ENCODE peak calls at places on chromosome 22, in six cellular contexts. O is heart left ventricle, T is K562, N is suprapubic skin, J is endothelial cell of umbilical vein, H is prostate gland. Z is an unnamed sample. For H3K4me1, the result is how much of the 10 kb centered on the place peaks cover.

GRCh38 chr22:43505896-43506295 is 94.1 kb downstream of the MPPED1 start:
- DNase-seq in O (no peak), T (no peak), N (no peak), J (no peak), H (no peak), Z (no peak)

GRCh38 chr22:32661296-32661695 is 140.2 kb upstream of the TIMP3 start:
- DNase-seq in O (peak), T (no peak), N (peak), J (no peak), H (no peak), Z (no peak)

GRCh38 chr22:49491221-49491635 is 336.4 kb downstream of the BRD1 start:
- DNase-seq in O (no peak), T (no peak), N (no peak), J (no peak), H (no peak), Z (no peak)

GRCh38 chr22:49281467-49282340 is 546.0 kb downstream of the BRD1 start:
- DNase-seq in O (no peak), T (no peak), N (no peak), J (no peak), H (no peak), Z (no peak)

GRCh38 chr22:29879738-29880137 is 3.2 kb upstream of the MTMR3 start:
- DNase-seq in O (no peak), T (peak), N (no peak), J (no peak), H (no peak), Z (peak)

GRCh38 chr22:29753808-29754657 is 12.8 kb downstream of the ZMAT5 start:
- DNase-seq in O (no peak), T (no peak), N (no peak), J (no peak), H (no peak), Z (no peak)

GRCh38 chr22:43620197-43620596 is 191.9 kb downstream of the EFCAB6 start:
- DNase-seq in O (no peak), T (no peak), N (no peak), J (no peak), H (no peak), Z (no peak)

GRCh38 chr22:18064636-18065035 is 13.2 kb upstream of the PEX26 start:
- DNase-seq in O (no peak), T (no peak), N (no peak), J (no peak), H (no peak), Z (no peak)

GRCh38 chr22:44623771-44624510 is 78.1 kb upstream of the PRR5 start:
- DNase-seq in O (no peak), T (peak), N (no peak), J (no peak), H (no peak), Z (peak)

GRCh38 chr22:32204211-32204855 is 540 bp downstream of the RFPL2 start:
- DNase-seq in O (no peak), T (no peak), N (no peak), J (no peak), H (no peak), Z (no peak)

GRCh38 chr22:21632237-21632895 is at the start of gene CCDC116:
- DNase-seq in O (no peak), T (peak), N (no peak), J (no peak), H (no peak), Z (peak)

GRCh38 chr22:29816980-29817379 is 21.1 kb downstream of the ASCC2 start:
- DNase-seq in O (no peak), T (no peak), N (no peak), J (no peak), H (peak), Z (no peak)

GRCh38 chr22:44689915-44690524 is 12.0 kb upstream of the PRR5 start:
- DNase-seq in O (no peak), T (no peak), N (no peak), J (no peak), H (no peak), Z (no peak)

GRCh38 chr22:31496735-31497146 is 405 bp downstream of the SFI1 start:
- DNase-seq in O (peak), T (no peak), N (no peak), J (no peak), H (no peak), Z (peak)

GRCh38 chr22:29700949-29701927 is 18.6 kb upstream of the CABP7 start:
- DNase-seq in O (no peak), T (peak), N (no peak), J (peak), H (no peak), Z (no peak)

GRCh38 chr22:19450363-19451175 is 3.1 kb upstream of the C22orf39 start:
- DNase-seq in O (no peak), T (no peak), N (no peak), J (no peak), H (no peak), Z (no peak)
- H3K27ac ChIP-seq in O (no peak), T (no peak), N (no peak), J (no peak), H (no peak), Z (no peak)

GRCh38 chr22:22908495-22908861 is 20.9 kb downstream of the IGLL5 start:
- DNase-seq in O (no peak), T (peak), N (no peak), J (no peak), H (no peak), Z (no peak)
- H3K4me1 ChIP-seq in O (under half), T (under half), N (under half), J (under half), H (under half), Z (under half)

GRCh38 chr22:38861927-38862326 is 10.1 kb downstream of the CBX6 start:
- DNase-seq in O (no peak), T (no peak), N (no peak), J (no peak), H (no peak), Z (no peak)

GRCh38 chr22:38864361-38865191 is 7.4 kb downstream of the CBX6 start:
- DNase-seq in O (peak), T (no peak), N (no peak), J (peak), H (no peak), Z (peak)

GRCh38 chr22:38865201-38866023 is 6.6 kb downstream of the CBX6 start:
- DNase-seq in O (no peak), T (no peak), N (no peak), J (no peak), H (no peak), Z (no peak)

GRCh38 chr22:38862375-38863329 is 9.4 kb downstream of the CBX6 start:
- DNase-seq in O (peak), T (no peak), N (no peak), J (no peak), H (no peak), Z (peak)

DNA sequence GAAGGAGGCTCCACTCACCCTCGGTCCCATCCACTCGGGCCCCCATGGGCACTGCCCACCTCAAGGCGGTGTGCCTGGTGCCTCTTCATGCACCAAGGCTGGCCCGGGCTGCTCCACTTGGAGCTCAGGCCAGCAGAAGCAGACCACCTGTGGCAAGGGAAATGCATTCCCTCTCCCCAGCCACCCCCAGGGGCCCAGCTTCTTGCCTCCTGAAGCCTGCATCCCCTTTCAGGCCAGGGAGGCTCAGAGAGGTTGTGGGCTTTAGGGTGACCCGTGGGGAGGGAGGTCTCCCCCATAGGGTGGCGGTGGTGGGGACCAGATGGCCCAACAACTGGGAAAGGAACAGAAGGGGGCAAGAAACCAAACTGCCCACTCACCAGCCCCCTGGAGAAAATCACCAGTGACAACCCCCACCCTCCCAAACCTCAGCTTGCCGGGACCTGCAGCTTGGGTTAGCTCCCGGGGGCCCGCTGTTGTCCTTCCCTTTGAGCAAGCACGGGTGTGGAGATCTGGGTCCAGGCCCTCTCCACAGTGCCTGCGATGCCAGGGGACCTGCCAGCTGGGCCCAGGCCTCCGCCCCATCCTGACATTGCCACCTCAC is 8.4 kb downstream of the CBX6 start:
- DNase-seq in O (no peak), T (no peak), N (no peak), J (no peak), H (no peak), Z (no peak)
- TF ChIP-seq POLR2A in O (no peak), T (no peak), N (no peak), J (peak), H (no peak), Z (no peak)

DNA sequence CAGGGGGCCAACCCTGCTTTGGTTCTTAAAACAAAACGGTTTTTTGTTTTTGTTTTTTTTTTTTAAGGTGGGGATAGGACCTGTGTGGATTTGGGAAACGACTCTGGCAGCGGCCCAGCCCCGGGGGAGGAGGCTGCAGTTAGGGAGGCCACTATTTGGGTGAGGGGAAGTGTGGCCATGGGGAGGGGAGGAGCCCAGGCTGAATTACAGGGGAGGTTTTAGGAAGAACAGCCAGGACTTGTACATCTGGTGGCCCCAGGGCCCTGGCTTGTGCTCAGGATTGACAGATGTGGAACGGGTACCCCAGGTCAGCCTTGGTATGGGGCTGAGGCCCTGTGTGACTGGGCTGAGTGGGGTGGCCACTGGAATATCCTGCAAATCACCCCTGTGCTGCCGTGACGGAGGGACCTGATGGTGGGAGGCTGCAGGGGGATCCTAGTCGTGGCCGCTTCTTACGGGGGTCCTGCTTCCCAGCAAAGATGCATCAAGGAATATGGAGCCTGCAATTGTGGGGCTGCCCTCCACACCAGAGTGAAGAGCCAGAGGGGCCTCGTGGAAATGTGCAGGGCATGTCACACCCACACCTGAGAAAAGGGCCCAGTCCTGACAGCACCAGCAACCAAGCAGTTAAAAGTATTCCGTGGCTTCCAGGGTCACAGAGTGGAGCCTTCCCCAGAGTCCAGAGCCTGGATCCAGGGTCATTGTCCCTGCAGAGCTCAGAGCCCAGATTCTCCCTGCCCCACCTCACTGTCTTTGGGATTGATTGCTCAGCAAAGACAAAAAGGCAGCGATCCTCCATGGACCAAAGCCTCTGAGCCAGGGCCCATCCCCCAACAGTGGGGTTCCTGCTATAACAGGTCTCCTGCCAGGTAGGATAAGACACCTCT is 55.2 kb upstream of the WNT7B start:
- DNase-seq in O (peak), T (no peak), N (peak), J (no peak), H (no peak), Z (no peak)
- H3K27ac ChIP-seq in O (no peak), T (no peak), N (peak), J (no peak), H (no peak), Z (no peak)

DNA sequence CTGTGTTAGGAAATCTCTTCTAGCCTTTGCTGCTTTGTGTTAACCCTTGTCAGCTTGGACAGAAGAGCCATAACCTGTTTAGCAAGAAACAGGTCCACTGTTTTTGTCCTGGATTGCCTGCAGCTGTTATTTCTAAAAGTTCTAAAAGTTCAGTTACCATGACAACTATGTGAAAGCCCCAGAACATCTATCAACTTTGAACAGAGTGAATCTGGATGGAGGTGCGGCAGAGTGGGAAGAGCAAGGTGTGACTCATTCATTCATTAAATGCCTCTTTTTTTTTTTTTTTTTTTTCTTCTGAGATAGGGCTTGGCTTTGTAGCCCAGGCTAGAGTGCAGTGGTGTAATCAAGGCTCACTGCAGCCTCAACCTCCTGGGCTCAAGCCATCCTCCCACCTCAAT is 50.5 kb downstream of the RBX1 start:
- DNase-seq in O (no peak), T (peak), N (no peak), J (no peak), H (no peak), Z (no peak)
- H3K4me1 ChIP-seq in O (under half), T (under half), N (under half), J (under half), H (under half), Z (under half)

GRCh38 chr22:37199103-37199838 is 11.2 kb upstream of the C1QTNF6 start:
- DNase-seq in O (peak), T (peak), N (peak), J (peak), H (peak), Z (peak)
- TF ChIP-seq POLR2A in O (peak), T (peak), N (peak), J (peak), H (peak), Z (peak)

DNA sequence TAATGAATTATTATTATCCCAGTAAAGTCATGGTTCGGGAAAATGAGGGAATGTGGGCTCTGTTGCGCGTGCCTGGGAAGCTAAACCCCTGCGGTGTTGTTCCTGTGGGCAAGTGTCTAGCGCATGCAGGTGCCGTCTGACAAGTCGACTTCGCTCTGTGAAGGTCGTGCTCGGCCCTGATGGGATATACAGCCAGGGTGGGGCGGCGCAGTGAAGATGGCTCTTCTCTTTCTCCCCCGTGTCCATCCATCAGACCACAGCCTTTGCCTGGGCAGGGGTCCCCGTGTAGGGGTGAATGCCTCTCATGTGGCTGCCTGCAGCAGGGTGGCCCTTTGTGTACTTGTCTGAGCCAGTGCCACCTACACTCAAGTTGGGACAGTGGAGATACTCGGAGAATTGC is 12.8 kb upstream of the TRMU start:
- DNase-seq in O (no peak), T (no peak), N (no peak), J (no peak), H (no peak), Z (no peak)
- H3K27ac ChIP-seq in O (no peak), T (no peak), N (no peak), J (no peak), H (no peak), Z (no peak)

DNA sequence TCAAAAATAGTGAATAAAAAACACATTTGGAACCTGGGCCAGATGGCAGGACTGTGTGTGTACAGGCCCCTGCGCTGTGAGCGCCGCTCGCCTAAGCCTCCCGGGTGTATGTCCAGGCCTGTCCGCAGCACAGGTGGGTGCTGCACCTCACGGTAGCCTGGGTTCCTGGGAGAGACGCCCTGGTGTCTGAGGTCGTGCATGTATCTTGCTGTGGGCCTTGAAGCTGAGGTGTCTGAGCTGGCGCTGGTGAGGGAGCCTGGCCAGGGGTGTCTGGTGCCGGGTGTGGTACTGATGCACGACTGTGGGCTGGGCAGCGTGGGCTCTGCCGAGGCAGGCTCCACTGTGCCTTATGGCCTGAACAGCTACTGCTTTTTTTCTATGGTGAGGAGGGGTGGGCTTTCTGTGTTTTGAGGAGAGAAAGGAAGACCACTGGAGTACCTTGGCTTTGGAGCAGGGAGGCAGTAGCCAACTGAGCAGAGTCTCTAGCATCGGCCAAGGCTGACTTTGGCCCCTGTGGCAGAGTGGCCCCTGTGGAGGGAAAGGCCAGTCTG is 4.2 kb upstream of the ZDHHC8 start:
- DNase-seq in O (no peak), T (no peak), N (no peak), J (no peak), H (no peak), Z (no peak)
- H3K4me1 ChIP-seq in O (under half), T (half or more), N (under half), J (under half), H (under half), Z (under half)

GRCh38 chr22:26481112-26481693 is 2.4 kb downstream of the HPS4 start:
- DNase-seq in O (no peak), T (no peak), N (no peak), J (no peak), H (no peak), Z (no peak)

GRCh38 chr22:26480611-26480932 is 3.0 kb downstream of the HPS4 start:
- DNase-seq in O (no peak), T (no peak), N (no peak), J (no peak), H (no peak), Z (no peak)

GRCh38 chr22:26481694-26482093 is 1.9 kb downstream of the HPS4 start:
- DNase-seq in O (no peak), T (no peak), N (no peak), J (no peak), H (no peak), Z (no peak)

GRCh38 chr22:26479043-26479791 is 4.4 kb downstream of the HPS4 start:
- DNase-seq in O (no peak), T (no peak), N (no peak), J (no peak), H (peak), Z (no peak)

GRCh38 chr22:26479792-26480610 is 3.6 kb downstream of the HPS4 start:
- DNase-seq in O (no peak), T (no peak), N (no peak), J (no peak), H (peak), Z (no peak)
- TF ChIP-seq POLR2A in O (no peak), T (no peak), N (no peak), J (no peak), H (no peak), Z (no peak)

Z was measured in testis.